ENCODE peak calls at places on chromosomes 3 and 15, in eight cellular contexts. One of them, this sample, is unnamed.

GRCh38 chr3:183230826-183231225 is 22.2 kb upstream of the B3GNT5 start:
- DNase-seq in astrocyte: no peak
- DNase-seq in CD8-positive, alpha-beta T cell: no peak
- DNase-seq in CD4-positive, alpha-beta memory T cell: no peak
- DNase-seq in NT2/D1: no peak
- DNase-seq in aorta: no peak
- DNase-seq in PC-3: no peak
- DNase-seq in heart left ventricle: no peak
- DNase-seq in this sample: no peak

GRCh38 chr15:98746375-98746679 is 98.0 kb downstream of the IGF1R start:
- DNase-seq in astrocyte: no peak
- DNase-seq in CD8-positive, alpha-beta T cell: no peak
- DNase-seq in CD4-positive, alpha-beta memory T cell: no peak
- DNase-seq in NT2/D1: no peak
- DNase-seq in aorta: no peak
- DNase-seq in PC-3: peak; percentile 35
- DNase-seq in heart left ventricle: no peak
- DNase-seq in this sample: no peak

GRCh38 chr15:84797212-84797611 is 19.9 kb upstream of the ALPK3 start:
- DNase-seq in astrocyte: peak; percentile 71
- DNase-seq in CD8-positive, alpha-beta T cell: no peak
- DNase-seq in CD4-positive, alpha-beta memory T cell: no peak
- DNase-seq in NT2/D1: no peak
- DNase-seq in aorta: no peak
- DNase-seq in PC-3: no peak
- DNase-seq in heart left ventricle: no peak
- DNase-seq in this sample: no peak

GRCh38 chr15:39599871-39600270 is 19.0 kb downstream of the THBS1 start:
- DNase-seq in astrocyte: no peak
- DNase-seq in CD8-positive, alpha-beta T cell: no peak
- DNase-seq in CD4-positive, alpha-beta memory T cell: no peak
- DNase-seq in NT2/D1: no peak
- DNase-seq in aorta: no peak
- DNase-seq in PC-3: peak; percentile 59
- DNase-seq in heart left ventricle: no peak
- DNase-seq in this sample: no peak

GRCh38 chr15:71677766-71678165 is 132.6 kb upstream of the NR2E3 start:
- DNase-seq in astrocyte: no peak
- DNase-seq in CD8-positive, alpha-beta T cell: no peak
- DNase-seq in CD4-positive, alpha-beta memory T cell: no peak
- DNase-seq in NT2/D1: no peak
- DNase-seq in aorta: no peak
- DNase-seq in PC-3: no peak
- DNase-seq in heart left ventricle: no peak
- DNase-seq in this sample: no peak

GRCh38 chr3:134874737-134875413 is 79.8 kb downstream of the EPHB1 start:
- DNase-seq in astrocyte: peak; percentile 2
- DNase-seq in CD8-positive, alpha-beta T cell: no peak
- DNase-seq in CD4-positive, alpha-beta memory T cell: no peak
- DNase-seq in NT2/D1: no peak
- DNase-seq in aorta: no peak
- DNase-seq in PC-3: no peak
- DNase-seq in heart left ventricle: no peak
- DNase-seq in this sample: no peak

GRCh38 chr3:33355611-33356010 is 78.4 kb downstream of the FBXL2 start:
- DNase-seq in astrocyte: peak; percentile 72
- DNase-seq in CD8-positive, alpha-beta T cell: no peak
- DNase-seq in CD4-positive, alpha-beta memory T cell: no peak
- DNase-seq in NT2/D1: no peak
- DNase-seq in aorta: no peak
- DNase-seq in PC-3: peak; percentile 90
- DNase-seq in heart left ventricle: no peak
- DNase-seq in this sample: peak; percentile 39

GRCh38 chr3:125431391-125431790 is 56.3 kb upstream of the ZNF148 start:
- DNase-seq in astrocyte: peak; percentile 32
- DNase-seq in CD8-positive, alpha-beta T cell: no peak
- DNase-seq in CD4-positive, alpha-beta memory T cell: no peak
- DNase-seq in NT2/D1: no peak
- DNase-seq in aorta: no peak
- DNase-seq in PC-3: peak; percentile 12
- DNase-seq in heart left ventricle: no peak
- DNase-seq in this sample: no peak

GRCh38 chr3:102124301-102125158 is 275.2 kb downstream of the NFKBIZ start:
- DNase-seq in astrocyte: peak; percentile 10
- DNase-seq in CD8-positive, alpha-beta T cell: no peak
- DNase-seq in CD4-positive, alpha-beta memory T cell: no peak
- DNase-seq in NT2/D1: no peak
- DNase-seq in aorta: no peak
- DNase-seq in PC-3: peak; percentile 52
- DNase-seq in heart left ventricle: no peak
- DNase-seq in this sample: no peak

GRCh38 chr3:148833223-148833622 is 5.6 kb downstream of the CPB1 start:
- DNase-seq in astrocyte: no peak
- DNase-seq in CD8-positive, alpha-beta T cell: no peak
- DNase-seq in CD4-positive, alpha-beta memory T cell: no peak
- DNase-seq in NT2/D1: no peak
- DNase-seq in aorta: no peak
- DNase-seq in PC-3: no peak
- DNase-seq in heart left ventricle: no peak
- DNase-seq in this sample: no peak

GRCh38 chr3:181103605-181104004 is 114.1 kb upstream of the DNAJC19 start:
- DNase-seq in astrocyte: no peak
- DNase-seq in CD8-positive, alpha-beta T cell: no peak
- DNase-seq in CD4-positive, alpha-beta memory T cell: no peak
- DNase-seq in NT2/D1: peak; percentile 70
- DNase-seq in aorta: no peak
- DNase-seq in PC-3: peak; percentile 50
- DNase-seq in heart left ventricle: no peak
- DNase-seq in this sample: no peak

GRCh38 chr15:41332788-41333527 is at the start of gene NUSAP1:
- DNase-seq in astrocyte: no peak
- DNase-seq in CD8-positive, alpha-beta T cell: no peak
- DNase-seq in CD4-positive, alpha-beta memory T cell: peak; percentile 46
- DNase-seq in NT2/D1: no peak
- DNase-seq in aorta: peak; percentile 77
- DNase-seq in PC-3: no peak
- DNase-seq in heart left ventricle: no peak
- DNase-seq in this sample: no peak

GRCh38 chr3:122331886-122332285 is 6.8 kb downstream of the CSTA start:
- DNase-seq in astrocyte: no peak
- DNase-seq in CD8-positive, alpha-beta T cell: no peak
- DNase-seq in CD4-positive, alpha-beta memory T cell: no peak
- DNase-seq in NT2/D1: no peak
- DNase-seq in aorta: no peak
- DNase-seq in PC-3: no peak
- DNase-seq in heart left ventricle: no peak
- DNase-seq in this sample: no peak

DNA sequence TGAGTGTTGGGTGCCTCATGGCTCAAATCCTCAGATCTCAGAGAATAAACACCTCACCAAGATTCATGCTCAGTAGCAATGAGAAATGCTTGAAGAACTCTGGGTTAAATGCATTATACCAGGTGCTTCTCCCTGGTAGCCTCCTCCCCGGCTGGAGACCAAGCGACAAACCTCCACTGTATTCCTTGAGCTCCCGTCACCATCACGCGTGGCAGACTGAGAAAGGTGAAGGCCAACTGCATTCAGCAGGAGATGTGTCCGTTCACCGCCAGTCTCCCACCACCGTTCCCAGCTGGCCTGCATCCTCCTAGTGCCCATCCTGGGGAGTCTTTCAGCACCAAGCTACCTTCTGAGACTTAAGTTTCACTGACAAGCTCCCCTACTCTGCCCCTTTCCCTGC is 7.5 kb downstream of the CSTA start:
- DNase-seq in astrocyte: no peak
- DNase-seq in CD8-positive, alpha-beta T cell: no peak
- DNase-seq in CD4-positive, alpha-beta memory T cell: no peak
- DNase-seq in NT2/D1: no peak
- DNase-seq in aorta: no peak
- DNase-seq in PC-3: no peak
- DNase-seq in heart left ventricle: no peak
- DNase-seq in this sample: no peak
- H3K9me3 ChIP-seq in astrocyte: no peaks in the 10 kb centered on the region
- H3K9me3 ChIP-seq in CD8-positive, alpha-beta T cell: no peaks in the 10 kb centered on the region
- H3K9me3 ChIP-seq in CD4-positive, alpha-beta memory T cell: no peaks in the 10 kb centered on the region
- H3K9me3 ChIP-seq in NT2/D1: no peaks in the 10 kb centered on the region
- H3K9me3 ChIP-seq in aorta: no peaks in the 10 kb centered on the region
- H3K9me3 ChIP-seq in PC-3: no peaks in the 10 kb centered on the region
- H3K9me3 ChIP-seq in heart left ventricle: no peaks in the 10 kb centered on the region
- H3K9me3 ChIP-seq in this sample: no peaks in the 10 kb centered on the region

GRCh38 chr15:78003539-78004008 is 73.9 kb downstream of the TBC1D2B start:
- DNase-seq in astrocyte: no peak
- DNase-seq in CD8-positive, alpha-beta T cell: no peak
- DNase-seq in CD4-positive, alpha-beta memory T cell: no peak
- DNase-seq in NT2/D1: no peak
- DNase-seq in aorta: no peak
- DNase-seq in PC-3: no peak
- DNase-seq in heart left ventricle: no peak
- DNase-seq in this sample: no peak

GRCh38 chr15:78004919-78005634 is 72.4 kb downstream of the TBC1D2B start:
- DNase-seq in astrocyte: peak; percentile 85
- DNase-seq in CD8-positive, alpha-beta T cell: no peak
- DNase-seq in CD4-positive, alpha-beta memory T cell: no peak
- DNase-seq in NT2/D1: no peak
- DNase-seq in aorta: peak; percentile 93
- DNase-seq in PC-3: peak; percentile 3
- DNase-seq in heart left ventricle: peak; percentile 82
- DNase-seq in this sample: peak; percentile 93

GRCh38 chr15:78004222-78004727 is 73.2 kb downstream of the TBC1D2B start:
- DNase-seq in astrocyte: no peak
- DNase-seq in CD8-positive, alpha-beta T cell: no peak
- DNase-seq in CD4-positive, alpha-beta memory T cell: no peak
- DNase-seq in NT2/D1: no peak
- DNase-seq in aorta: no peak
- DNase-seq in PC-3: no peak
- DNase-seq in heart left ventricle: no peak
- DNase-seq in this sample: no peak

GRCh38 chr15:78001656-78002055 is 75.9 kb downstream of the TBC1D2B start:
- DNase-seq in astrocyte: no peak
- DNase-seq in CD8-positive, alpha-beta T cell: no peak
- DNase-seq in CD4-positive, alpha-beta memory T cell: no peak
- DNase-seq in NT2/D1: no peak
- DNase-seq in aorta: no peak
- DNase-seq in PC-3: no peak
- DNase-seq in heart left ventricle: no peak
- DNase-seq in this sample: no peak

GRCh38 chr15:78002996-78003395 is 74.5 kb downstream of the TBC1D2B start:
- DNase-seq in astrocyte: no peak
- DNase-seq in CD8-positive, alpha-beta T cell: no peak
- DNase-seq in CD4-positive, alpha-beta memory T cell: no peak
- DNase-seq in NT2/D1: no peak
- DNase-seq in aorta: no peak
- DNase-seq in PC-3: no peak
- DNase-seq in heart left ventricle: no peak
- DNase-seq in this sample: no peak
- H3K36me3 ChIP-seq in astrocyte: peaks cover 19% of the 10 kb centered on the region
- H3K36me3 ChIP-seq in CD8-positive, alpha-beta T cell: peaks cover 30% of the 10 kb centered on the region
- H3K36me3 ChIP-seq in CD4-positive, alpha-beta memory T cell: peaks cover 78% of the 10 kb centered on the region
- H3K36me3 ChIP-seq in NT2/D1: peaks cover 75% of the 10 kb centered on the region
- H3K36me3 ChIP-seq in aorta: no peaks in the 10 kb centered on the region
- H3K36me3 ChIP-seq in PC-3: no peaks in the 10 kb centered on the region
- H3K36me3 ChIP-seq in heart left ventricle: peaks cover 58% of the 10 kb centered on the region
- H3K36me3 ChIP-seq in this sample: peaks cover 31% of the 10 kb centered on the region

DNA sequence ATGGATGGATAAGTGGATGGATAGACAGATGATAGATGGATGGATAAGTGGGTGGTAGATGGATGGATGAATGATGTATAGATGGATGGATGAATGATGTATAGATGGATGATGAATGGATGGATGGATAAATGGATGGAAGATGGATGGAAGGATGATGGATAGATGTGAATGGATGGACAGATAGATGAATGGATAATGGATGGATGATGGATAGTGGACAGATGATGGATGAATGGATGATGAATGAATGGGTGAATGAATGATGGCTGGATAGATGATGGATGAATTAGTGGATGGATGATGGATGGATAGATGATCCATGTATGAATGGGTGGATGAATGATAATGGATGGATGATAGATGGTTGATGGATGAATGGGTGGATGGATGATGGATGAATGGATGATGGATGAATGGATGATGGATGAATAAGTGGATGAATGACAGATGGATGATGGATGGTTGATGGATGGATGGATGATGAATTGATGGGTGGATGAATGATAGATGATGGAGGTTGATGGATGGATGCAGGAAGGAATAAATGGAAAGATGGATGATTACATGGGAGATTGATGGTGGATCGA is 69.3 kb downstream of the ITGA11 start:
- DNase-seq in astrocyte: no peak
- DNase-seq in CD8-positive, alpha-beta T cell: no peak
- DNase-seq in CD4-positive, alpha-beta memory T cell: no peak
- DNase-seq in NT2/D1: no peak
- DNase-seq in aorta: no peak
- DNase-seq in PC-3: no peak
- DNase-seq in heart left ventricle: no peak
- DNase-seq in this sample: no peak
- H3K27me3 ChIP-seq in astrocyte: no peaks in the 10 kb centered on the region
- H3K27me3 ChIP-seq in CD8-positive, alpha-beta T cell: no peaks in the 10 kb centered on the region
- H3K27me3 ChIP-seq in CD4-positive, alpha-beta memory T cell: no peaks in the 10 kb centered on the region
- H3K27me3 ChIP-seq in NT2/D1: no peaks in the 10 kb centered on the region
- H3K27me3 ChIP-seq in aorta: no peaks in the 10 kb centered on the region
- H3K27me3 ChIP-seq in PC-3: no peaks in the 10 kb centered on the region
- H3K27me3 ChIP-seq in heart left ventricle: no peaks in the 10 kb centered on the region
- H3K27me3 ChIP-seq in this sample: no peaks in the 10 kb centered on the region

DNA sequence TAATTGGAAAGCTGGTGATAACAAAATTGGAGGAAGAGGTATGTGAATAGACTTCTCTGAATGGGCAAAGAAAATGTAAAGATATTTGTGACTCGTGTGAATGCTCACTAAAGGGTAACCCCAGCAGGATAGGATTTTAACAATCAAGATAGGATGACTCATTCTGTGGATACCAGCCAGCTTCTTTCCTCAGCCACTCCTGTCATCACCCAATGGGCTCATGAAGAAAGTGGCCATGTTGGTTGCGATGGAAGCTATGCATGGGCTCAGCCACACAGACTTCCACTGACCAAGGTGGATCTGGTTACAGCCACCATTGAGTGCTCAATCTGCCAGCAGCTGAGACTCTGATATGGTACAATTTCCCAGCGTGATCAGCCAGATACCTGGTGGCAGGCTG is 40.9 kb downstream of the STRIT1 start:
- DNase-seq in astrocyte: no peak
- DNase-seq in CD8-positive, alpha-beta T cell: no peak
- DNase-seq in CD4-positive, alpha-beta memory T cell: no peak
- DNase-seq in NT2/D1: no peak
- DNase-seq in aorta: no peak
- DNase-seq in PC-3: peak; percentile 77
- DNase-seq in heart left ventricle: no peak
- DNase-seq in this sample: peak; percentile 26
- H3K9me3 ChIP-seq in astrocyte: no peaks in the 10 kb centered on the region
- H3K9me3 ChIP-seq in CD8-positive, alpha-beta T cell: no peaks in the 10 kb centered on the region
- H3K9me3 ChIP-seq in CD4-positive, alpha-beta memory T cell: no peaks in the 10 kb centered on the region
- H3K9me3 ChIP-seq in NT2/D1: no peaks in the 10 kb centered on the region
- H3K9me3 ChIP-seq in aorta: no peaks in the 10 kb centered on the region
- H3K9me3 ChIP-seq in PC-3: no peaks in the 10 kb centered on the region
- H3K9me3 ChIP-seq in heart left ventricle: no peaks in the 10 kb centered on the region
- H3K9me3 ChIP-seq in this sample: peaks cover 8% of the 10 kb centered on the region

DNA sequence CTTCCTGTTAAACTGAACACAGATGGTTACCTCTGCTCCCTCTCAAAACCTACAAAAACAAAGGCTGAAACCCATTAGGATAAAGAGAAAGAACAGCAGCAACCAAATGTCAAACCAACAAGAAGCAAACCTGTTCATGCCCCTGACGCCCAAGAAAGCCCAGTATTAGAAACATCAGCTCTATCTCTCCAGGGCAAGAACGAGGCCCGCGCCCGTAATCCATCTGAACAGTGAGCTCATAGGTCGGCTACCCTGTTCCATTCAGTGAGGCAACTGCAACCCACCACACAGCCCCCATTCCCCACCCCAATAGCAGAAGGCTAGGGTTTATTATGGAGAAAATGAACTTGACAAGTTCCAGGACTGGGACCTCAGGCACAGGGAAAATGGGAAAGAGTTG is 10.0 kb downstream of the LSG1 start:
- DNase-seq in astrocyte: no peak
- DNase-seq in CD8-positive, alpha-beta T cell: no peak
- DNase-seq in CD4-positive, alpha-beta memory T cell: no peak
- DNase-seq in NT2/D1: no peak
- DNase-seq in aorta: no peak
- DNase-seq in PC-3: no peak
- DNase-seq in heart left ventricle: no peak
- DNase-seq in this sample: no peak
- H3K36me3 ChIP-seq in astrocyte: peaks cover 37% of the 10 kb centered on the region
- H3K36me3 ChIP-seq in CD8-positive, alpha-beta T cell: peaks cover 17% of the 10 kb centered on the region
- H3K36me3 ChIP-seq in CD4-positive, alpha-beta memory T cell: peaks cover 53% of the 10 kb centered on the region
- H3K36me3 ChIP-seq in NT2/D1: peaks cover 80% of the 10 kb centered on the region
- H3K36me3 ChIP-seq in aorta: peaks cover 3% of the 10 kb centered on the region
- H3K36me3 ChIP-seq in PC-3: peaks cover 73% of the 10 kb centered on the region
- H3K36me3 ChIP-seq in heart left ventricle: peaks cover 87% of the 10 kb centered on the region
- H3K36me3 ChIP-seq in this sample: peaks cover 90% of the 10 kb centered on the region

This sample was measured in MG63.